ENCODE peak calls at places on chromosomes 4 and X, in five cellular contexts. I, M, F, B and O are unnamed samples.

GRCh38 chrX:150456466-150456865 is 93.3 kb downstream of the MAMLD1 start:
- DNase-seq in M (no peak), I (no peak), F (no peak), B (no peak), O (no peak)

GRCh38 chr4:106256190-106256589 is 59.8 kb downstream of the TBCK start:
- DNase-seq in B (no peak), I (no peak), M (no peak), F (no peak), O (no peak)

GRCh38 chr4:154490261-154490588 is 1.4 kb downstream of the DCHS2 start:
- DNase-seq in M (no peak), B (no peak), I (no peak), F (no peak), O (no peak)

GRCh38 chr4:1154126-1154522 is 18.3 kb downstream of the SPON2 start:
- DNase-seq in F (no peak), M (no peak), B (no peak), I (no peak), O (no peak)

GRCh38 chrX:45187731-45188130 is 12.9 kb downstream of the DIPK2B start:
- DNase-seq in M (no peak), F (no peak), B (no peak), I (no peak), O (no peak)

GRCh38 chrX:41981481-41982013 is 58.2 kb upstream of the CASK start:
- DNase-seq in M (no peak), F (no peak), B (no peak), I (no peak), O (no peak)

GRCh38 chr4:104491396-104491821 is 3.3 kb downstream of the CXXC4 start:
- DNase-seq in I (no peak), B (no peak), M (peak), F (peak), O (peak)

GRCh38 chr4:183674153-183674552 is 15.1 kb downstream of the TRAPPC11 start:
- DNase-seq in M (no peak), F (no peak), B (no peak), I (no peak), O (no peak)

GRCh38 chr4:7539659-7540058 is 104.9 kb upstream of the PSAPL1 start:
- DNase-seq in B (peak), F (no peak), M (peak), I (no peak), O (no peak)

GRCh38 chr4:23930750-23931488 is 41.1 kb upstream of the PPARGC1A start:
- DNase-seq in F (no peak), B (no peak), I (no peak), M (peak), O (peak)

GRCh38 chrX:12986886-12987285 is 12.0 kb downstream of the TMSB4X start:
- DNase-seq in M (no peak), I (no peak), F (no peak), B (no peak), O (no peak)

GRCh38 chr4:167233523-167234387 is 539 bp downstream of the SPOCK3 start:
- DNase-seq in B (no peak), M (peak), F (peak), I (no peak), O (no peak)

GRCh38 chrX:79161655-79162054 is 17.2 kb downstream of the GPR174 start:
- DNase-seq in I (peak), B (no peak), M (no peak), F (no peak), O (no peak)

GRCh38 chrX:11328134-11328533 is 34.9 kb downstream of the AMELX start:
- DNase-seq in B (no peak), F (no peak), M (no peak), I (no peak), O (no peak)

GRCh38 chrX:141733371-141733770 is 34.8 kb upstream of the SPANXD start:
- DNase-seq in B (no peak), F (no peak), M (no peak), I (no peak), O (no peak)

GRCh38 chrX:126770179-126770578 is 49.4 kb upstream of the PRR32 start:
- DNase-seq in F (no peak), B (no peak), M (peak), I (no peak), O (no peak)

GRCh38 chr4:18935956-18936355 is 914.4 kb upstream of the LCORL start:
- DNase-seq in I (no peak), B (no peak), F (no peak), M (no peak), O (no peak)

GRCh38 chrX:121084903-121085611 is 37.6 kb downstream of the GLUD2 start:
- DNase-seq in M (no peak), F (no peak), B (no peak), I (no peak), O (no peak)

GRCh38 chr4:75916091-75916661 is 13.9 kb upstream of the PPEF2 start:
- DNase-seq in F (no peak), M (peak), B (peak), I (no peak), O (peak)

GRCh38 chrX:95764972-95765451 is 919.6 kb upstream of the DIAPH2 start:
- DNase-seq in I (no peak), M (peak), B (no peak), F (peak), O (peak)

GRCh38 chrX:95754411-95754810 is 930.2 kb upstream of the DIAPH2 start:
- DNase-seq in F (no peak), M (no peak), B (no peak), I (no peak), O (no peak)

GRCh38 chrX:95762716-95763115 is 921.9 kb upstream of the DIAPH2 start:
- DNase-seq in I (no peak), B (no peak), F (no peak), M (no peak), O (no peak)

DNA sequence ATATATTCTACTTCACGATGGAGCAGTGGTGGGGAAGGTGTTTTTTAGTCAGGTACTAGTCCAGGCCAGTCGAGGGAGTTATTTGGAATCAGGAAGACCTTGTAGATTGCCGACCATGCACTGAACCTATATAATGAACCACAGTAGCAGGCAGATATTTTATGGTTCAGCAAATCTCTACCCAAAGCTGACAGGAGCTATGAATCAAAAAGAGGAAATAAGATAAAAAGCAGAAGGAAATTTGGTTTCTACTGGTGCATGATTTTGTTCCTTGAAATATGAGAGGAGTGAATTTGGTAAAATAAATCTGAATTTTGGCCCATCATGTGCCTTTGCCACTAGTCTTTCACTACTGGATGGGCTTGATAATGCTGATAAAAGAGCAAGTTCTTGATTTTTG is 924.3 kb upstream of the DIAPH2 start:
- DNase-seq in I (no peak), F (no peak), B (no peak), M (no peak), O (no peak)
- TF ChIP-seq JUND in I (no peak), F (no peak), B (no peak), M (no peak), O (no peak)

GRCh38 chrX:40780123-40780522 is 44.8 kb upstream of the MED14 start:
- DNase-seq in I (no peak), F (no peak), B (no peak), M (no peak), O (no peak)

GRCh38 chrX:40773809-40774208 is 38.5 kb upstream of the MED14 start:
- DNase-seq in M (no peak), F (no peak), B (peak), I (no peak), O (no peak)

GRCh38 chrX:40784516-40785151 is 49.3 kb upstream of the MED14 start:
- DNase-seq in F (no peak), M (no peak), I (no peak), B (no peak), O (no peak)

GRCh38 chrX:40773188-40773587 is 37.8 kb upstream of the MED14 start:
- DNase-seq in I (no peak), M (no peak), B (no peak), F (no peak), O (no peak)

DNA sequence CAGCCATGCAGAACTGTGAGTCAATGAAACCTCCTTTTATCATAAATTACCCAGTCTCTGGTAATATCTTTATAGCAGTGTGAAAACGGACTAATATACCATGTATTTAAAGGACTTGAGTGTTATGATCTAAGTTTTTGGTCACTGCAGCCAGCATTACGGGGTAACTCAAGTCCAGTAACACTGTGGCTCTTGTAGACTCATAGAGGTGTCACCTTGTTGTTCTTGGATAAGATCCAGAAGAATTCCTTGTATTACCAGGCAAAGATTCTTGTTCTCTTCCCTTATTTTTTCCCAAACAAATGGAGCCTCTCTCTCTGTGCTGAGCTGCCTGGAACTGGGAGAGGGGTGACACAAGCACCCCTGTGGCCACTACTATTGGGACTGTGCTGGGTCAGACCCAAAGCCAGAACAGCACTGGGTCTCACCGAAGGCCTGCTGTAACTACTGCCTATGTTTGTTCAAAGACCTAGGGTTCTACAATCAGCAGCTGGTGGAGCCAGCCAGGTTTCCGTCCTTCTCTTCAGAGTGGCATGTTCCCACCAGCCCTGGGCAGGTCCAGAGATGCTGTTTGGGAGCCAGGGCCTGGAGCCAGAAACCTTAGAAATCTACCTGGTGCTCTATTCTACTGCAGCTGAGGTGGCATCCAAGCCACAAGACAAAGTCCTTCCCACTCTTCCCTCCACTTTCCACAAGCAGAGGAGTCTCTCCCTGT is 43.7 kb upstream of the MED14 start:
- DNase-seq in I (no peak), M (no peak), B (peak), F (no peak), O (no peak)
- TF ChIP-seq JUND in I (no peak), M (no peak), B (peak), F (no peak), O (no peak)

DNA sequence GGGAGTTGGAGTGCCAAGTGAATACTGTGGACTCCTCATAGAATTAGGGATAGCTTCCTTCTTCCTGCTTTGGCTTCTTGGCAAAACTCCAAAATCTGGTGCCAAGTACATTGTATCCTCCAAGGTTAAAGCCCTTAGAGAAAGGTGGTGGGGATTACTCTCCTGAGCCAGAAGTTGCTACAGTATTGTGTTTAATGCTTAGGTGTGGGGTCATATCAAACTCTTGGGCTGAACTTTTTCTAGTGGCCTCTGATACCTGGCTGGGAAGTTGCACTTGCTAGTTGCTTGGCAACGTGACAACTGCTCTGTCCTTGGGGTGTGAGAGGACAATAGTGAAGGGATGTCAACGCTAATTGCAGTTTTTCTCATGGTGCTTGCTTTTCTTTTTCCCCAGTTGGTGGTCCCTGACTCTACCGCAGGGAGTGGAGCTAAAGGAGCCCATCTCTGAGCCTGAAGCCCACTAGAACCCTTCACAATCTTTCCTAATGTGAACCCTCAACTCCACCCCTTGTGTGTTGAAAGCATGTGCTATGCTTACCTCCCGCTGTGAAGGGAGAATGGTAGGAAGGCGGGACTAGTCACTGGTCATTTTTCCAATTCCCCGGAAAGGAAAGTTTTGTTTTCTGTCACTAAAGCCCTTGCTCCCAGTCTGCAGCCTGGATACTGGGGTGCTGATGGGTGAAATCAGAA is 35.5 kb downstream of the DLG3 start:
- DNase-seq in M (no peak), F (no peak), I (no peak), B (no peak), O (no peak)
- TF ChIP-seq JUND in M (no peak), F (no peak), I (no peak), B (no peak), O (no peak)

GRCh38 chr4:71368906-71369305 is 30.1 kb downstream of the SLC4A4 start:
- DNase-seq in I (no peak), F (no peak), M (no peak), B (no peak), O (no peak)

GRCh38 chr4:71367546-71367945 is 28.7 kb downstream of the SLC4A4 start:
- DNase-seq in I (no peak), F (no peak), B (no peak), M (no peak), O (no peak)

GRCh38 chr4:71360844-71361243 is 22.0 kb downstream of the SLC4A4 start:
- DNase-seq in I (no peak), F (no peak), B (no peak), M (no peak), O (no peak)

GRCh38 chr4:71361476-71361875 is 22.7 kb downstream of the SLC4A4 start:
- DNase-seq in M (no peak), F (no peak), B (no peak), I (no peak), O (no peak)

DNA sequence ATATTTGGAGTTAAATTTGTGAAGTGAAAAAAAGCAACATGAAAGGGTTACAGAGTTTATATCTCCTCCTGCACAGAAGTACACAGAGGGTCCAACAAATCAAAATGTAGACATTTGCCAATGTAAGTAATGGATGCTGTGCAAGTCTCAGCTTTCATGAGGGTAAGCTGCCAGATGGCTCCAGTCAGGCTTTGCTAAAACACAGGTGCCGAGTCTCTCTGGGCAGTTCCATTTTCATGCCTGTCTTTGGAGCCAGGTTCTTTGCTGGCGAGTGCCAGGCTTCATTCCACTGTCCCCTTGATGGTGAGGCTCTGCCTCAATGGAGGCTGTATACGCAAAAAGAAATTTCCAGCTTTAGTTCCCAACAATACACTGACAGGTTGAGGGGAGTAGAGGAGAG is 28.0 kb downstream of the SLC4A4 start:
- DNase-seq in M (no peak), B (no peak), I (no peak), F (no peak), O (no peak)
- TF ChIP-seq JUND in M (no peak), B (no peak), I (no peak), F (no peak), O (no peak)

GRCh38 chrX:153911798-153912197 is 7.3 kb downstream of the AVPR2 start:
- DNase-seq in F (no peak), B (no peak), M (no peak), I (no peak), O (no peak)

GRCh38 chrX:153910446-153910845 is 6.0 kb downstream of the AVPR2 start:
- DNase-seq in I (no peak), M (no peak), B (no peak), F (no peak), O (no peak)

GRCh38 chrX:153913701-153914100 is 9.2 kb downstream of the AVPR2 start:
- DNase-seq in I (no peak), M (no peak), B (no peak), F (no peak), O (no peak)

GRCh38 chrX:153909980-153910360 is 5.5 kb downstream of the AVPR2 start:
- DNase-seq in M (no peak), F (no peak), I (no peak), B (no peak), O (no peak)

GRCh38 chrX:153913211-153913610 is 8.7 kb downstream of the AVPR2 start:
- DNase-seq in F (no peak), M (no peak), I (no peak), B (no peak), O (no peak)
- TF ChIP-seq JUND in F (no peak), M (no peak), I (no peak), B (no peak), O (no peak)

DNA sequence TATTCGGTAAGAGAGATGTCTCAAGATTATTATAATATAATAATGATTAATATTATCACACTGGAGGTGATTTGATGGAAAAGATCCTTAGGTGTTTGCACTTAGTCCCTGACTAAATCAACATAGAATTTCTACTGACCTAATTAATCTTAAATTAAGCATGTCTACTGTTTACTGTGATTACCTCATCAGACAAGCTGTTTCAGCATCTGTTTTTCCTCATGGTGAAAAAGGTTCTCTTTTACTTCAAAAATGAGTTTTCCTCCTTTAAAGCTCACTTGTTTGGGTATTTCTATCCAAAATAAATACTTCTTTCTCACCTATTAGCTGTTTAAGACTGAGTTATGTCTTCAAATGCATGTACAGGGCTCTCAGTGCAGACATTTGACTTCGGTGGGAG is 407.8 kb downstream of the NKX6-1 start:
- DNase-seq in B (no peak), I (no peak), M (no peak), F (no peak), O (no peak)
- TF ChIP-seq JUND in B (no peak), I (no peak), M (no peak), F (no peak), O (no peak)